ENCODE peak calls at places on chromosomes 2 and 18, in five cellular contexts. M is astrocyte of the cerebellum, K is GM12865, T is colonic mucosa, H is fibroblast of mammary gland. G is an unnamed sample.

GRCh38 chr2:86358982-86359381 is 21.6 kb upstream of the REEP1 start:
- DNase-seq in T (no peak), K (peak), H (no peak), M (no peak), G (no peak)

GRCh38 chr2:15667579-15668556 is 76.2 kb downstream of the DDX1 start:
- DNase-seq in K (no peak), M (no peak), H (peak), T (no peak), G (no peak)

GRCh38 chr2:43212216-43212828 is 14.1 kb downstream of the ZFP36L2 start:
- DNase-seq in K (no peak), M (no peak), H (no peak), T (peak), G (no peak)

GRCh38 chr18:9997711-9998110 is 83.9 kb downstream of the VAPA start:
- DNase-seq in T (no peak), H (no peak), M (no peak), K (no peak), G (no peak)

GRCh38 chr2:138997849-138998517 is 217.8 kb upstream of the NXPH2 start:
- DNase-seq in M (peak), H (peak), T (no peak), K (no peak), G (no peak)

GRCh38 chr2:239817011-239817490 is 208.1 kb downstream of the NDUFA10 start:
- DNase-seq in H (no peak), M (no peak), T (no peak), K (no peak), G (no peak)

GRCh38 chr2:156890498-156891148 is 366.9 kb upstream of the GALNT5 start:
- DNase-seq in M (no peak), K (no peak), H (no peak), T (no peak), G (no peak)

GRCh38 chr2:8568543-8569302 is 113.1 kb upstream of the ID2 start:
- DNase-seq in H (no peak), T (no peak), K (no peak), M (no peak), G (no peak)

GRCh38 chr2:236184701-236185100 is 16.5 kb upstream of the GBX2 start:
- DNase-seq in K (no peak), H (no peak), T (no peak), M (no peak), G (no peak)

GRCh38 chr2:217160978-217161973 is 301.4 kb upstream of the TNP1 start:
- DNase-seq in T (no peak), K (peak), H (no peak), M (no peak), G (no peak)

GRCh38 chr18:48113691-48114090 is 183.2 kb upstream of the SMAD2 start:
- DNase-seq in K (no peak), T (no peak), M (no peak), H (no peak), G (no peak)

GRCh38 chr2:158741631-158742030 is 53.5 kb upstream of the DAPL1 start:
- DNase-seq in K (no peak), H (no peak), T (no peak), M (no peak), G (no peak)

GRCh38 chr18:40956213-40956612 is 998.8 kb upstream of the PIK3C3 start:
- DNase-seq in K (no peak), M (no peak), H (no peak), T (no peak), G (no peak)

GRCh38 chr18:40962784-40963183 is 992.2 kb upstream of the PIK3C3 start:
- DNase-seq in K (no peak), M (no peak), H (peak), T (no peak), G (no peak)

GRCh38 chr18:40955351-40955750 is 999.7 kb upstream of the PIK3C3 start:
- DNase-seq in K (no peak), H (no peak), T (no peak), M (no peak), G (no peak)

GRCh38 chr18:40957533-40958070 is 997.4 kb upstream of the PIK3C3 start:
- DNase-seq in M (no peak), T (no peak), H (no peak), K (no peak), G (no peak)
- TF ChIP-seq CTCF in M (no peak), T (no peak), H (no peak), K (no peak), G (no peak)

DNA sequence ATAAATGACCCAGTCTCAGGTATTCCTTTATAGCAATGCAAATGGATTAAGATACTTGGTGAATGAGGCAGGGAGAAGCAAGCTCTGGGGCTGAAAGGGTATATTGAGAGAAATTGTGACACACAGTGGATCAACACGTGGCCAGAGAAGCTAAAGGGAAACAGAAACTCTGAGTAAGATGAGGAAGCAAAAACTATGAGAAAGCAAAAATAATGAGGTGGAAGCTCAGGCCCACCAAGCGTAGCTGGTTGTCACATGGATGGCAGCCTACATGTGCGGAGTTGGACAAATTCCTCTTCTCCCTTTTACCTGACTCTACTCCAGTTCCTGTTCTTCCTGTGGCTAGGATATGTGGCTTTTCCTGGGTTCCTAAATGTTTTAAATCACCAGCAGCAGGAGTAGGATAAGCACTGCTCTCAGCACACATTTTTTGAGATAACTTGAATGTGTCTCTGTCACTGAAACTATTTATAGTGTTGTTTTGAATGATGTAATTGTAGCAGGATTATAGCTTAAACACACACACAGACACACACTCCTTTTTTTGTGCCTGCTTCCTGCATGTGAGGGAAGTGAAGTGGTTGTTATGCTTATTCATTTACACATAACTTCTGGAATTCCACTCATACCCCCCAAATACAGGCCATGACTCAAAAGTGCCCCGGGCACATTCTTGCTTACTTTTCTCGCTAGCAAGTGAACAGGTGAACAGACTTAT is 30.1 kb upstream of the EPC2 start:
- DNase-seq in T (peak), M (peak), K (peak), H (no peak), G (peak)
- H3K4me3 ChIP-seq in T (no peak), M (no peak), K (no peak), H (no peak), G (no peak)

GRCh38 chr18:54679318-54680149 is 88.5 kb downstream of the DYNAP start:
- DNase-seq in T (peak), H (peak), K (peak), M (peak), G (no peak)
- TF ChIP-seq CTCF in T (peak), H (peak), K (peak), M (peak), G (peak)

GRCh38 chr18:24016643-24017042 is 2.1 kb downstream of the TTC39C start:
- DNase-seq in H (peak), K (no peak), M (no peak), T (no peak), G (no peak)

GRCh38 chr18:24018299-24018910 is 3.9 kb downstream of the TTC39C start:
- DNase-seq in H (no peak), T (no peak), K (no peak), M (no peak), G (no peak)

GRCh38 chr18:24021505-24021904 is 7.0 kb downstream of the TTC39C start:
- DNase-seq in M (no peak), K (no peak), H (no peak), T (no peak), G (no peak)

GRCh38 chr18:24022141-24022540 is 7.6 kb downstream of the TTC39C start:
- DNase-seq in H (peak), T (no peak), K (no peak), M (peak), G (no peak)

DNA sequence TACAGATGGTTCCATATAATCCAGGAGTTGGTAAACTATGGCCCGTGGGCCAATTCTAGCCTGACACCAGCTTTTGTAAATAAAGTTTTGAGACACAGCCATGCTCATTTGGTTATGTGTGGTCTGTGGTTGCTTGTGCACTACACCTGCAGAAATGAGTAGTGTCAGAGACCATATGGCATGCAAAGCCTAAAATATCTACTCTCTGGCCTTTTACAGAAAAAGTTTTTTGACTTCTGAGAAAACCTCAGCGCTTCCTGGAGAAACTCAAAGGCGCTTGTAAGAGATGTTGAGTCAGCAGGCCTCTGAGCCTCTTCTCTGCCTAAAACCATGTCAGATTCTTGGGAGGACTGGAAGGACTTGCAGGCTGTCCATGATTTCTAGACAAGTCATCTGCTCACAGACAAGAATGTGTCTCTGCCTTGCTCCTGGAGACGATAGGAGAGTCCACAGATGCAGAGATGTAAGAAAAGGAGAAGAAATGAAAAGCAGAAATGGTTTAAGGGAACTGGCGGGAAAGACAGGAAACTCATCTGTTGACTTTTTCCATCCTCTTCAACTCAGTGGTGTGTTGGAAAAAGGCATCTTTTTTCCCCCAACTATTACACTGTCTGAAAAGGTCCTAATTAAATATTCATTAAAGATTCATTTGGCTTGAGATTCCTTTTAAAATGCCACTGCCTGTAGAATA is 5.2 kb downstream of the TTC39C start:
- DNase-seq in K (peak), T (no peak), H (no peak), M (peak), G (peak)
- H3K4me3 ChIP-seq in K (peak), T (no peak), H (no peak), M (no peak), G (no peak)

GRCh38 chr2:172283476-172283875 is 143.9 kb upstream of the ITGA6 start:
- DNase-seq in T (no peak), K (no peak), M (no peak), H (no peak), G (no peak)
- TF ChIP-seq CTCF in T (no peak), K (no peak), M (no peak), H (no peak), G (no peak)

GRCh38 chr2:196927318-196928225 is 1.1 kb upstream of the PGAP1 start:
- DNase-seq in K (peak), T (no peak), M (peak), H (peak), G (no peak)

GRCh38 chr2:196925445-196925767 is 1.1 kb downstream of the PGAP1 start:
- DNase-seq in H (peak), K (no peak), M (no peak), T (no peak), G (no peak)

GRCh38 chr2:196926562-196927317 is at the start of gene PGAP1:
- DNase-seq in T (peak), K (peak), H (peak), M (peak), G (peak)

GRCh38 chr2:196925768-196926561 is 542 bp downstream of the PGAP1 start:
- DNase-seq in T (peak), M (no peak), H (peak), K (peak), G (peak)

DNA sequence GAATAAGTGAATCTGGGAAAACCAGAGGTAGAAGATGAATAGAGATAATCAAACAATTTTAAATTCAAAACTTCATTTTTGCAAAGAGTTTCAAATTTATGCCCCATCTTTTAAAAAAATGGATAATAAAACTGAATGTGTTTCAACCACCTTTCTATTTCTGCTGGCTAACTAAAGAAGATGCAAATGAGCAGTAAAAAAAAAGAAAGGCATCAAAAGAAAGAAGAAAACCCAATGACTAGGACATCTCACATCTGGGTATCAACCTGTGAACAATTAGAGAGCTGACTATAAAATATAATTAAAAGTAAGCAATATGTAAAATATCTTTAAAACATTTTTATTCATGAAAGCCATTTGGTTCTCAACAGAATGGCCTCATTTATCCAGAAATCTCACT is 2.5 kb downstream of the PGAP1 start:
- DNase-seq in T (no peak), K (no peak), M (no peak), H (no peak), G (no peak)
- H3K4me3 ChIP-seq in T (no peak), K (no peak), M (no peak), H (no peak), G (peak)

DNA sequence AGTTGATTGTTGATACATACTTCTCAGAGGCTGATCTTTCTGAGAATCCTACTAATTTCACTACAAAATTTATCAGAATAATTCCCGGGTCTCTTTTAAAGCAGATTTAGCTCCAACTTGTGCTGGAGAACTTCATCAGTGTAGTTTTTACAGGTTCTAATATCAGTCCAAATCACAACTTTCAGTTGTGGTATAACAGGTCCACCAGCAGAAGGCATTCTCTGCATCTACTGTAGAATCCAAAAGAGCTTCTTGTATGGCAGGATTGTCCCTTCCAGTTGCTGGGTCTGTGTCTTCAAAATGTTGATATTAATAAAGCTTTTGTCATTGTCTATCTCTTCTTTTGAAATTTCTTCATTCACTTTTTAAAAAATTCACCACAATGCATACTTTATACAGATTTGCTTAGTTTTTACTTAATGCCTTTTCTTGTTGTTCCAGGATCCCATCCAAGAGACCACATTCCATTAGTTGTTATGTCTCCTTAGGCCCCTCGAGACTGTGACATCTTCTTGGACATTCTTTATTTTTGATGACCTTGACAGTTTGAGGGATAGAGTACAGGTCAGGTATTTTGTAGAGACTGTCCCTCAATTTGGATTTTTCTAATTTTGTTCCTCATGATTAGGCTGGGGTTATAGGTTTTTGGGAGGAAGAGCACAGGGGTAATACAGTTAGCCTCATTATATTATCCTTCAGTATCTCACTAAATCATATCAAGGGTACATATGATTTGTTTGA is 490.5 kb upstream of the MEX3C start:
- DNase-seq in M (no peak), H (no peak), T (no peak), K (no peak), G (no peak)
- TF ChIP-seq CTCF in M (no peak), H (no peak), T (no peak), K (no peak), G (no peak)

DNA sequence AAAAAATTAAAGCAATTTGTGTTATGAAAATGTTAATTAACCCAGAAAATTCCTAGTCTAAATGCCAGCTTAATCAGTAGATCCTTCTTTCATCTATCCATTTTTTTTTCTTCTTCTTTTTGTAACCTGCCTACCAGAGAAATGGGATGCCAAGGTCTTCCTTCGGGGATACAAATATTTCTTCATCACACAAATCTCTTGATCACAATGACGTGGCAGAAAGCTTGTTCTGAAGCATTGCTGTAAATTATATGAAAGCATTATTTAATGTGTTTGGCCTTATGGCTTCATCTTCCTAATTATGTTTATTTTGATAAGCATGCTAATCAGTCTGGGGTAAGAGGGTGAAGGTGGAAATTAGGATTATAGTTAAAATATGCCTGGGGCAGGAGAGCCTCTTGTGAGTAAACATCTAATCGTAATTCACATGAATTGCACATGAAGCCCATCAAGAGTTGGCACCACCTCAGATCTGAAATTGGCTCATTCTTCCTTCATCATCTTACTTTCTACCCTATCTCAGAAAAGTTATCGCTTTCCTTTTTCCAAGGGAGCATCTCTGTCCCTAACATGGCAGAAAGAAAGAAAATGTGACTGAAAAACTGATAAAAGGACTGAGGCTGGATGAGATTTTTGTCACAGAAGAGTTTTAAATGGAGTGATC is 77.1 kb upstream of the PMAIP1 start:
- DNase-seq in H (peak), T (no peak), M (no peak), K (no peak), G (no peak)
- H3K4me3 ChIP-seq in H (no peak), T (no peak), M (no peak), K (no peak), G (no peak)

GRCh38 chr2:147288131-147288530 is 556.7 kb upstream of the ACVR2A start:
- DNase-seq in M (no peak), H (no peak), T (no peak), K (peak), G (no peak)
- TF ChIP-seq CTCF in M (no peak), H (no peak), T (no peak), K (no peak), G (no peak)

DNA sequence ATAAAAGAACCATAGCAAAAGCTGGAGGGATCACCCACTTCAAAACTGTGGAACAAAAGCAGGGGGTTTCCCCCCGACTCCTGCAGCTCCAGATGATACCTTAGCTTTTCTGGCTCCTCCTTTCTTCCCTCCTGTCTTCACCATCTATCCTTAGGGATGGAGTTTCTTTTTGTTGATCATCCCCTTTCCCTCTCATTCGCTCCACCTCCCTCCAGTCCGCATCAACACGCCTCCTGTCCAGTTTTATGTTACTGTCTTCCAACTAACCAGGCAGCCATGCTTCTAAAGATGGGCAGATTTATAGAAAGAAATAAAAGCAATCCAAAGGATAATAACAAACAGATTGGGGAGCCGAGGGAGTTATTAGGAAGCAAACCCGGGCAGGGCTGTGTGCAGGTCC is 356.3 kb upstream of the SMIM21 start:
- DNase-seq in H (no peak), M (no peak), T (no peak), K (no peak), G (no peak)
- H3K4me3 ChIP-seq in H (no peak), M (peak), T (no peak), K (no peak), G (no peak)

G was measured in Peyer's patch.